ENCODE peak calls at places on chromosomes 11 and 22, in seven cellular contexts. P is fibroblast of lung; B is MM.1S; K is HCT116; W is GM23248; J is hepatocyte; O is effector memory CD4-positive, alpha-beta T cell. H is an unnamed sample. For H3K9me3, the result is how much of the 10 kb centered on the place peaks cover.

GRCh38 chr22:17980638-17981051 is 43.7 kb downstream of the MICAL3 start:
- DNase-seq in W (peak), K (no peak), O (no peak), B (no peak), P (no peak), J (peak), H (no peak)

GRCh38 chr22:46071451-46072029 is 78.8 kb upstream of the PPARA start:
- DNase-seq in W (peak), B (peak), K (peak), O (peak), J (peak), P (peak), H (peak)

GRCh38 chr11:76825726-76826396 is 34.9 kb upstream of the ACER3 start:
- DNase-seq in W (no peak), K (no peak), B (no peak), J (no peak), O (no peak), P (no peak), H (no peak)

GRCh38 chr11:94734563-94735275 is 33.4 kb upstream of the AMOTL1 start:
- DNase-seq in J (peak), B (no peak), O (no peak), K (peak), W (no peak), P (no peak), H (peak)

GRCh38 chr11:104380358-104380757 is 216.4 kb upstream of the PDGFD start:
- DNase-seq in P (peak), B (no peak), W (no peak), K (no peak), O (no peak), J (no peak), H (no peak)

GRCh38 chr11:131889146-131889577 is 518.7 kb downstream of the NTM start:
- DNase-seq in B (no peak), J (peak), W (peak), O (no peak), K (no peak), P (peak), H (peak)

GRCh38 chr11:17590463-17590862 is 43.4 kb downstream of the OTOG start:
- DNase-seq in P (no peak), K (no peak), O (no peak), J (no peak), B (no peak), W (no peak), H (peak)

GRCh38 chr22:23575601-23576000 is 4.5 kb downstream of the IGLL1 start:
- DNase-seq in P (no peak), O (no peak), B (no peak), K (no peak), W (no peak), J (no peak), H (no peak)

GRCh38 chr11:11206457-11206856 is 146.6 kb downstream of the CSNK2A3 start:
- DNase-seq in O (no peak), K (no peak), W (no peak), P (no peak), J (no peak), B (no peak), H (no peak)

GRCh38 chr11:96254087-96254486 is 88.9 kb downstream of the MAML2 start:
- DNase-seq in B (peak), W (peak), J (no peak), P (peak), O (no peak), K (no peak), H (no peak)

GRCh38 chr11:2460540-2461252 is 15.9 kb downstream of the KCNQ1 start:
- DNase-seq in K (no peak), W (no peak), O (no peak), B (peak), J (no peak), P (no peak), H (no peak)

DNA sequence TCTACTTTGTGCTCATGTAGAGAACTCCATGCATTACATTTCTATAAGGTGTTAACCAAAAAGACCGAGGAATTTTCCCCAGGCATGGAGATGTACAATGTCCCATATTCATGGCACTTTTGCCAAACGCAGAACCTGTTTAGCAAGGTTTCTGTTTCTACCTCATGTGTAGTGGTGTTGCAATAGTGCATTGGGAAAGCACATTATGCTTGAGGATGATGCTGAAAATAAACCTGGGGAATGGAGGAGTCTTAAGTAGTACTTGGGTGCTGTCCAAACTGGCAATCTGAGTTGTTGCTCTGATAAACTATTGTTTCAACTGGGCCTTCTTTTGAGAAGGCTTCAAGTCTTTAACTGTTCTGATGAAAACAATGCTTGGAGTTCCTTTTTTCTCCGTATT is 11.5 kb upstream of the MUC15 start:
- DNase-seq in K (no peak), B (no peak), P (no peak), W (peak), J (peak), O (no peak), H (no peak)
- H3K9me3 ChIP-seq in K (under half), B (under half), P (under half), W (under half), J (under half), O (under half), H (under half)

DNA sequence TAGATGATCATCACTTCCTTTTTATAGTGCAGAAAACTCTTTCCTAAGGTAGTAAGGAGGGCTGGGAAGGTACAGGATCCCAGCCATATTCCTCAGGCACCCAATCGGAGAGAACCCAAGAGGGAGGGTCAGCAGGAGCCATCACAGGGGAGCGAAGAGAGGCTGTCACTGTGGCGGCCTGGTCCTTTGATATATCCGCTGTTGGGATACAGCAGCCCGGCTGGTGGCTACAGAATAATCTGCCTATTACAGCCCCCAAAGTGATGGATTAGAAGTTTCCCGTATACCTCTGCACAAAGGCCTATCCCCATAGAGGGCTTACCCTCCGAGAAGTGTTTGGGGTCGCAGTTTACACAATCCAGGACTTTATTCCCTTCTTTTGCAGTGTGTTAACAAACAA is 48.5 kb downstream of the OR4D9 start:
- DNase-seq in W (no peak), B (no peak), K (no peak), J (no peak), O (no peak), P (no peak), H (no peak)
- H3K4me3 ChIP-seq in W (peak), B (peak), K (no peak), J (no peak), O (peak), P (no peak), H (peak)

DNA sequence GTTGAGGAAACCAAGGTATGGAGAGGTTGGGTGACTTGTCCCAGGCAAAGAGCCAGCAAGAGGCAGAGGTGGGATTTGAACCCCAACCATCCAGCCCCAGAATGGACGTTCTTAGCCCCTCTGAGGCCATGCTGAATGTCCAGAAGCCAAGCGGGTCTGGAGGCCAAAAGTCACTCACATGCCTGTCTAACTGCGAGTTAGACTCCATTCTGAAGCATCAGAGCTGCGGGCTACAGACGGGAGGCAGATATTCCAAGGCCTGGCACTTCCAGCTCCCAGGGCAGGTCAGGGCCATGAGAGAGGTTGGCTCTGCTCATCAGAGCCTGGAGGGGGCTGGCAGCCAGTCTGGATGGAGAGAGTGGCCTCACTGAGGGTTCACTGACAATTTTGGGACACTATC is 616.5 kb downstream of the BRD1 start:
- DNase-seq in W (no peak), J (no peak), O (no peak), K (no peak), B (no peak), P (no peak), H (peak)
- H3K9me3 ChIP-seq in W (under half), J (under half), O (under half), K (under half), B (under half), P (under half), H (under half)

GRCh38 chr11:67284811-67285540 is 4.1 kb upstream of the ANKRD13D start:
- DNase-seq in P (no peak), W (no peak), O (no peak), K (no peak), J (no peak), B (no peak), H (no peak)
- H3K4me3 ChIP-seq in P (no peak), W (no peak), O (no peak), K (no peak), J (no peak), B (no peak), H (no peak)

GRCh38 chr11:71059662-71060061 is 192.7 kb downstream of the SHANK2 start:
- DNase-seq in K (no peak), J (no peak), B (no peak), P (no peak), O (no peak), W (no peak), H (no peak)
- H3K9me3 ChIP-seq in K (under half), J (under half), B (under half), P (under half), O (under half), W (under half), H (under half)